ENCODE peak calls at places on chromosome 17, in ten cellular contexts. E is astrocyte; C is astrocyte of the cerebellum; Y is heart left ventricle; A is mucosa of gallbladder; J is NCI-H774; S is neural crest cell; M is tibial artery; W is stimulated activated CD8-positive, alpha-beta memory T cell treated with anti-CD3 and anti-CD28 coated beads, Interleukin-7, amount 100 ng/mL, for 1 hour; L is right lobe of liver. I is an unnamed sample.

GRCh38 chr17:82338858-82339633 is 5.5 kb upstream of the SECTM1 start:
- DNase-seq in E (peak; percentile 65), C (peak; percentile 35), Y (no peak), A (peak; percentile 62), J (peak; percentile 56), S (no peak), M (no peak), W (no peak), L (no peak), I (no peak)

GRCh38 chr17:76873856-76874255 is 5.7 kb downstream of the MGAT5B start:
- DNase-seq in E (peak; percentile 55), C (no peak), Y (no peak), A (no peak), J (no peak), S (no peak), M (no peak), W (no peak), L (no peak), I (no peak)

GRCh38 chr17:40560592-40561293 is 4.5 kb downstream of the CCR7 start:
- DNase-seq in E (peak; percentile 90), C (peak; percentile 67), Y (no peak), A (no peak), J (no peak), S (no peak), M (no peak), W (peak; percentile 43), L (peak; percentile 38), I (peak; percentile 3)

GRCh38 chr17:4678448-4679026 is 25.4 kb downstream of the PELP1 start:
- DNase-seq in E (peak; percentile 87), C (peak; percentile 34), Y (no peak), A (no peak), J (no peak), S (no peak), M (no peak), W (no peak), L (no peak), I (no peak)

GRCh38 chr17:71494045-71494444 is 626.8 kb upstream of the SOX9 start:
- DNase-seq in E (peak; percentile 81), C (peak; percentile 40), Y (no peak), A (no peak), J (no peak), S (no peak), M (no peak), W (no peak), L (no peak), I (no peak)

GRCh38 chr17:46194393-46195216 is 1.4 kb upstream of the KANSL1 start:
- DNase-seq in E (no peak), C (no peak), Y (no peak), A (no peak), J (peak; percentile 13), S (no peak), M (no peak), W (peak; percentile 29), L (no peak), I (no peak)

GRCh38 chr17:29733151-29733550 is 110.4 kb upstream of the CORO6 start:
- DNase-seq in E (no peak), C (no peak), Y (no peak), A (no peak), J (no peak), S (no peak), M (no peak), W (no peak), L (no peak), I (no peak)

GRCh38 chr17:65595071-65595655 is 33.7 kb upstream of the AXIN2 start:
- DNase-seq in E (no peak), C (no peak), Y (no peak), A (no peak), J (no peak), S (no peak), M (no peak), W (no peak), L (no peak), I (no peak)

GRCh38 chr17:59572301-59572924 is 7.0 kb downstream of the DHX40 start:
- DNase-seq in E (peak; percentile 47), C (no peak), Y (no peak), A (no peak), J (no peak), S (no peak), M (no peak), W (no peak), L (no peak), I (no peak)

GRCh38 chr17:76772842-76773521 is 35.1 kb downstream of the MFSD11 start:
- DNase-seq in E (peak; percentile 86), C (no peak), Y (no peak), A (no peak), J (no peak), S (no peak), M (no peak), W (peak; percentile 36), L (no peak), I (no peak)

GRCh38 chr17:19249681-19250080 is 12.5 kb downstream of the EPN2 start:
- DNase-seq in E (peak; percentile 71), C (peak; percentile 73), Y (peak; percentile 52), A (no peak), J (no peak), S (no peak), M (peak; percentile 41), W (no peak), L (no peak), I (no peak)

GRCh38 chr17:34580685-34581445 is 1.5 kb downstream of the TMEM132E start:
- DNase-seq in E (no peak), C (no peak), Y (no peak), A (no peak), J (no peak), S (no peak), M (no peak), W (no peak), L (no peak), I (no peak)

GRCh38 chr17:18182190-18182977 is 1.2 kb upstream of the ALKBH5 start:
- DNase-seq in E (no peak), C (no peak), Y (peak; percentile 49), A (peak; percentile 61), J (no peak), S (no peak), M (peak; percentile 34), W (no peak), L (peak; percentile 87), I (peak; percentile 14)

GRCh38 chr17:63035271-63035670 is 69.2 kb downstream of the TANC2 start:
- DNase-seq in E (peak; percentile 79), C (peak; percentile 59), Y (no peak), A (no peak), J (no peak), S (no peak), M (no peak), W (no peak), L (no peak), I (no peak)

GRCh38 chr17:412211-413015 is 59.8 kb upstream of the RPH3AL start:
- DNase-seq in E (peak; percentile 31), C (peak; percentile 50), Y (peak; percentile 57), A (peak; percentile 56), J (peak; percentile 5), S (peak; percentile 45), M (peak; percentile 55), W (peak; percentile 36), L (no peak), I (no peak)

GRCh38 chr17:41352597-41353366 is 2.2 kb upstream of the KRT33A start:
- DNase-seq in E (no peak), C (no peak), Y (no peak), A (no peak), J (no peak), S (no peak), M (no peak), W (no peak), L (no peak), I (no peak)

GRCh38 chr17:81028506-81028858 is 6.5 kb upstream of the BAIAP2 start:
- DNase-seq in E (no peak), C (no peak), Y (no peak), A (no peak), J (no peak), S (no peak), M (no peak), W (no peak), L (no peak), I (no peak)

GRCh38 chr17:45628019-45628418 is 137.5 kb upstream of the PLEKHM1 start:
- DNase-seq in E (no peak), C (no peak), Y (no peak), A (no peak), J (no peak), S (no peak), M (no peak), W (no peak), L (no peak), I (no peak)

GRCh38 chr17:44785921-44786320 is 27.1 kb downstream of the ADAM11 start:
- DNase-seq in E (no peak), C (no peak), Y (no peak), A (no peak), J (no peak), S (no peak), M (no peak), W (no peak), L (no peak), I (no peak)

GRCh38 chr17:28029033-28029432 is 13.4 kb upstream of the NLK start:
- DNase-seq in E (no peak), C (no peak), Y (no peak), A (no peak), J (no peak), S (no peak), M (no peak), W (no peak), L (no peak), I (no peak)

GRCh38 chr17:74850310-74850709 is 9.4 kb downstream of the GRIN2C start:
- DNase-seq in E (no peak), C (no peak), Y (no peak), A (no peak), J (no peak), S (no peak), M (no peak), W (no peak), L (no peak), I (no peak)

GRCh38 chr17:12040478-12040877 is 19.8 kb downstream of the MAP2K4 start:
- DNase-seq in E (no peak), C (no peak), Y (no peak), A (no peak), J (no peak), S (no peak), M (no peak), W (no peak), L (no peak), I (no peak)

GRCh38 chr17:28527859-28528258 is 21.7 kb downstream of the FOXN1 start:
- DNase-seq in E (no peak), C (no peak), Y (no peak), A (peak; percentile 69), J (no peak), S (no peak), M (no peak), W (no peak), L (no peak), I (no peak)

GRCh38 chr17:27793168-27793905 is 7.0 kb downstream of the NOS2 start:
- DNase-seq in E (no peak), C (no peak), Y (peak; percentile 22), A (no peak), J (peak; percentile 3), S (peak; percentile 28), M (no peak), W (no peak), L (no peak), I (peak; percentile 13)

GRCh38 chr17:27414686-27415085 is 41.6 kb upstream of the KSR1 start:
- DNase-seq in E (no peak), C (no peak), Y (no peak), A (no peak), J (no peak), S (no peak), M (no peak), W (no peak), L (no peak), I (no peak)

GRCh38 chr17:77753246-77753645 is 205.3 kb upstream of the TNRC6C start:
- DNase-seq in E (no peak), C (no peak), Y (no peak), A (no peak), J (no peak), S (no peak), M (no peak), W (no peak), L (no peak), I (no peak)

GRCh38 chr17:82416771-82417170 is 1.4 kb upstream of the HEXD start:
- DNase-seq in E (no peak), C (no peak), Y (no peak), A (no peak), J (no peak), S (no peak), M (no peak), W (no peak), L (no peak), I (no peak)

I was measured in progenitor cell of endocrine pancreas.